ENCODE peak calls at places on chromosome 2, in four cellular contexts. M is foreskin keratinocyte, L is sigmoid colon, N is upper lobe of right lung. E is an unnamed sample.

GRCh38 chr2:188235364-188235763 is 56.3 kb upstream of the GULP1 start:
- DNase-seq in N (no peak), M (no peak), L (no peak), E (no peak)

GRCh38 chr2:11405599-11406491 is 60.1 kb downstream of the E2F6 start:
- DNase-seq in N (no peak), M (no peak), L (no peak), E (no peak)

GRCh38 chr2:101175991-101176390 is 24.8 kb upstream of the TBC1D8 start:
- DNase-seq in N (no peak), L (no peak), M (no peak), E (peak)

GRCh38 chr2:224918626-224919471 is 123.4 kb downstream of the DOCK10 start:
- DNase-seq in L (no peak), M (no peak), N (no peak), E (no peak)

GRCh38 chr2:224847961-224848850 is 132.0 kb upstream of the CCDC195 start:
- DNase-seq in L (no peak), N (no peak), M (peak), E (no peak)

GRCh38 chr2:150204449-150204848 is 283.0 kb downstream of the RND3 start:
- DNase-seq in N (no peak), L (no peak), M (peak), E (peak)

GRCh38 chr2:74816540-74817331 is 17.2 kb upstream of the HK2 start:
- DNase-seq in M (no peak), L (no peak), N (no peak), E (no peak)

GRCh38 chr2:29260151-29260772 is 145.0 kb downstream of the CLIP4 start:
- DNase-seq in N (no peak), L (peak), M (peak), E (no peak)

GRCh38 chr2:171703574-171704347 is 16.5 kb downstream of the DYNC1I2 start:
- DNase-seq in N (no peak), M (no peak), L (no peak), E (no peak)

GRCh38 chr2:209790066-209790728 is 18.6 kb downstream of the UNC80 start:
- DNase-seq in M (no peak), L (no peak), N (no peak), E (no peak)

GRCh38 chr2:109063326-109063670 is 65.7 kb upstream of the SH3RF3 start:
- DNase-seq in L (no peak), M (no peak), N (no peak), E (no peak)

GRCh38 chr2:198905881-198906612 is 551.7 kb downstream of the SATB2 start:
- DNase-seq in L (no peak), M (peak), N (no peak), E (no peak)

GRCh38 chr2:208361077-208361441 is 45.5 kb upstream of the PTH2R start:
- DNase-seq in N (no peak), M (no peak), L (no peak), E (no peak)

GRCh38 chr2:208360259-208361076 is 46.1 kb upstream of the PTH2R start:
- DNase-seq in M (no peak), N (peak), L (no peak), E (no peak)

GRCh38 chr2:208359632-208359986 is 47.0 kb upstream of the PTH2R start:
- DNase-seq in M (no peak), N (peak), L (no peak), E (no peak)

GRCh38 chr2:208356846-208357574 is 49.6 kb upstream of the PTH2R start:
- DNase-seq in N (no peak), M (no peak), L (no peak), E (no peak)

DNA sequence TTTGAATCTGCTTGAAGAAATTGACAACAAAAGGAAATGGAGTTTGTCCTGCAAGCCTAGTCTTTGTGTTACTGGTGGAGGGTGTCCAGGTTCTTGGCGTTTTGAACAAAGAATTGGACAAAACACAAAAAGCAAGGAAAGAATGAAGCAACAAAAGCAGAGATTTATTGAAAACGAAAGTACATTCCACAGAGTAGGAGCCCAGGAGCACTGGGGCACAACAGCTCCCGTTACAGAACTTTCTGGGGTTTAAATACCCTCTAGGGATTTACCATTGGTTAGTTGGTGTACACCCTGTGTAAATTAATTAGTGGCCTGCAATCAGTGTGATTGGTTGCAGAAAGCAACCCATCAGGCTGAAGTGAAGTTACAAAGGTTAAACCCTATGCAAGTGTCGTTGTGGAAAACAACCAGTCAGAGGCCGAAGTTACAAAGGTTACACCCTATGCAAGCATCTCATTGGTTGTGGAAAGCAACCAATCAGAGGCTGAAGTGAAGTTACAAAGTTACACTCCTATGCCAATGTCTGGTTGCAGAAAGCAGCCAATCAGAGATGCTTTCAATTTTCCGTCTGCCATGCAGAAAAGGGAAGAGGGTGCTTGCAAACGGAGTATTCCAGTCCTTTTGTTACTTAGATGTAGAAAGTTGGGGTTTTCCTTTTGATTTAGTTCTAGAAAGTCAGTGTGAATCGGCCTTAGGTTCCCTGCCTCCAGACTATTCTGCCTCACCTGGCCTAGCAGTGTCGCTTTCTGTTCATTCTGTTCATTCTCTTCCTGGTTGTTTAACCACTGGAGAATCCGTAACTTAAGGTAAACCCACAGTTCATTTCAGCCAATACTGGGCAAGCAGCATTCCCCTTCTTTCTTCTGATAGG is 47.6 kb upstream of the PTH2R start:
- DNase-seq in L (no peak), N (no peak), M (no peak), E (no peak)
- TF ChIP-seq CTCF in L (no peak), N (no peak), M (no peak), E (no peak)

DNA sequence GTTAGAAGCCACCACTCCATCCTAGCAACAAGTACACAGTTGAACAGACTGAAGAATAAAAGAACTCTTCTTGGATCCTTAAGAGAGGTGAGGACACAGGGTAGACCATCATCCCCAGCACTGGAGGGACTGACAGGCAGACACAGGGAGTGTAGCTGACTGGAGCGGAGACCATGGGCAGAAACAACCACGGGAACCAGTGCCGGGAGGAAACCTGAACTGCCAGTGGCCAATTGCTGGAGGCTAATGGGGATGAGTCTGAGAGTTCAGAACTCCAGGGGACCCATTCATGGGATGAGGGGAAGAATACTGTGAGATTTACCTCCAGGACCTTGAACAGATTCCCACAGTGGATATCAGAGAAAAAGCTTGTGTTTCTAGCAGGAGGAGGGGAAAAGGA is 76.8 kb downstream of the HS6ST1 start:
- DNase-seq in N (no peak), M (no peak), L (no peak), E (no peak)
- TF ChIP-seq CTCF in N (no peak), M (no peak), L (no peak), E (no peak)

DNA sequence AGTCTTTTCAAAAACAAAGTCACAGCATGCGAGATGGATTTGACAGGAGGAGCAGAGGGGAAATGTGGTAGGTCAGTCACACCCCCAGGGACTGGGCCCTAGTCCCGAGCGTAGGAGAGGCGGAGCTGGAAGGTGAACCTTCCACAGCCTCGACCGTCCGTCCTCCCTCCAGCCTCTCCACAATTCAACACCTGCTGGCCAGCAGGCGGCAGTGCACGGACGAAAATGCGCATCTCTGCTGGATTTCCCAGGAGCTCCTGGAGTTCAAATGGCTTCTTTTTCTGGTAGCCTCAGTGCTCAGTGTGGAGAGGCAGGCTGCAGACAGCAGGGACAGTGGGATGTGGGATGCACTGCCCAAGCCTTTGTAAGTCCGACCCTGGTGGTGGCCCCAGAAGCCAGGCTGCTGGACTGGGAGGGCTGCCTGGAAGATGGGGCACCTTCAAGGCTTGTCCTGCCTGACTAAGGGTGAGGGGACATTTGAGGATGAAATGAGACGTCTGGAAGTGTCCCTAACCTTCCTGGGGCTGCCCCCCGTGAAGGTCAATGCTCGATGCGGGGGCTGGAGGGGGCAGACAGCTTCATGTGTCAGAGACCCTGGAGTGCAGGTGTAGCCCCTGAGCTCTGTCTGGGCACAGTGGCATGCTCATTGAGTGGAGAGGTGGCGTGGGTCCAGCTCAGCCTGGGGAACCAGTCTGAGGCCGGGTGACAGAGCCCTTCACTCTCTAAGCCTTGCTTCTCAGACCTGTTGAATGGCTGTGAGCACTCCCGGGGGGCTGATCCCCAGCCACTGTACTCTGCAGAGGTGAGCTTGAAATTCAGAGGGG is 189.5 kb downstream of the TFCP2L1 start:
- DNase-seq in N (peak), M (peak), L (peak), E (no peak)
- TF ChIP-seq CTCF in N (peak), M (peak), L (peak), E (peak)

GRCh38 chr2:25714740-25715139 is 41.4 kb upstream of the DTNB start:
- DNase-seq in N (no peak), L (no peak), M (no peak), E (no peak)
- TF ChIP-seq CTCF in N (no peak), L (no peak), M (peak), E (no peak)

GRCh38 chr2:144776766-144777165 is 256.8 kb upstream of the ZEB2 start:
- DNase-seq in M (no peak), L (no peak), N (no peak), E (no peak)

GRCh38 chr2:144785253-144785652 is 265.3 kb upstream of the ZEB2 start:
- DNase-seq in M (no peak), L (peak), N (peak), E (no peak)

DNA sequence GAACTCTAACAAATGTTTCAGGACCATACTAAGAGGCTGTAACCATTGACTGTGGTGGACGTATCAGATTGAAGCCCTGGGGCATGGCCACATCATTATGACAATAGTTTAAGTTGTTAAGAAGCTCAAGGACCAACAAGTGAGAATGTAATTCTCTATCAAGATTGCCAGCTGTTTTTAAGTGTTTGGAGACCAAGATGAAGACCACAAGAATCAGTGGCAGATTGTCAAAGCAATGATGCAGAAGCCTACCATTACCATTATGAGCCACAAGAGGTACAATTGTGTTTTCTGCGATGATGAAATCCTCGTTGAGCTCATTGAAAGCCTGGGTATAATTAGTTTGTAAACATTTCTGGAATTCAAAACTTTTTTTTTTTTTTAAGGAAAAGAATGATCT is 261.1 kb upstream of the ZEB2 start:
- DNase-seq in N (no peak), L (no peak), M (no peak), E (no peak)
- TF ChIP-seq CTCF in N (no peak), L (no peak), M (no peak), E (no peak)

DNA sequence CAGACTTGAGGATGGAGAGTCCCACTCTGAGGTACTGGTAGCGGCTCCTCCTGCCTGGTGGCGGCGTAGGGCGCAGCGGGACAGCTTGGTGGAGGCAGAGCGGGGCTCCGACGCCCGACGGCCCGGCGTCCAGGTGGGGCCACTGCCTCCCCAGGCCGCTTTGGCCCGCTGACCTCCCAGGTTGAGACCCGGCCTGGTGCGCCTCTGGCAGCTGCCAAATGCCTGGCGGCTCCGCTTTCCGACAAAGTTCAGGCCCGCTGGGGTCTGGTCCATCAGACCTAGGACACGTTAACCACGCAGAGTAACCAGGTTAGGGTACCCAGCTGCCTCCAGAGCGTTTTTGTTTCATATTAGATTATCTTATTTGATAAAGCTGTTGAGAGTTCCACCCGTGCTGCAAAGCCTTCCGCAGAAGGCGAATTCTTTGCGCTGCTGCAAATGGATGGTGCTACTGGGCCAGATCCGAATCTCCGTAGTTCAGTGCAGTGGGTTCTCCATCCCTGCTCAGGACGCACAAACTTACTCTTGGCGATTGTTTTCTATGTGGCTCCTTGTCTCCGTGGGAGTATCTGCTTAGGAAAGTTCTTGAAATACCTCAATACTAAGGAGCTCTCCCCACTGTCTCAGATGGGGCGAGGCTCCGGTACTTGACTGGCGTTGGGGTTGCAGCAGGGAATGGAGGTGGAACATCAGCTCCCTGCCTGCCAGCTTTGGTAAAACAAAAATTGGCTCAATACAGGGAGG is 405.9 kb downstream of the XIRP2 start:
- DNase-seq in L (no peak), N (peak), M (peak), E (no peak)
- TF ChIP-seq CTCF in L (no peak), N (no peak), M (no peak), E (peak)

GRCh38 chr2:207012461-207012860 is 73.1 kb downstream of the CPO start:
- DNase-seq in N (no peak), L (no peak), M (peak), E (no peak)

GRCh38 chr2:207008105-207008990 is 69.0 kb downstream of the CPO start:
- DNase-seq in N (no peak), L (no peak), M (peak), E (no peak)
- TF ChIP-seq CTCF in N (peak), L (no peak), M (peak), E (no peak)

E was measured in kidney epithelial cell.